ENCODE peak calls at places on chromosome 20, in six cellular contexts. S is fibroblast of lung, H is aorta, F is mesendoderm, T is PC-9, K is mammary epithelial cell. D is an unnamed sample. For H3K4me1, the result is how much of the 10 kb centered on the place peaks cover.

GRCh38 chr20:59673998-59674445 is 69.7 kb downstream of the PHACTR3 start:
- DNase-seq in H (no peak), K (no peak), T (no peak), F (no peak), S (no peak), D (no peak)

GRCh38 chr20:23244916-23245552 is 105.6 kb upstream of the NXT1 start:
- DNase-seq in H (no peak), K (no peak), S (no peak), F (no peak), T (no peak), D (no peak)

GRCh38 chr20:40606660-40607059 is 82.4 kb downstream of the MAFB start:
- DNase-seq in S (no peak), F (peak), H (no peak), K (no peak), T (no peak), D (no peak)

GRCh38 chr20:63258826-63259225 is 4.6 kb upstream of the NKAIN4 start:
- DNase-seq in H (no peak), T (no peak), F (no peak), S (peak), K (no peak), D (no peak)

GRCh38 chr20:37564388-37565133 is 36.9 kb upstream of the BLCAP start:
- DNase-seq in T (peak), F (peak), H (no peak), K (peak), S (peak), D (peak)

GRCh38 chr20:12012241-12013222 is 94.8 kb downstream of the BTBD3 start:
- DNase-seq in H (no peak), S (peak), F (peak), T (peak), K (peak), D (no peak)

GRCh38 chr20:13355386-13355785 is 134.3 kb downstream of the ISM1 start:
- DNase-seq in S (no peak), K (peak), T (no peak), F (no peak), H (no peak), D (no peak)

GRCh38 chr20:4112490-4113420 is 97.4 kb upstream of the RNF24 start:
- DNase-seq in K (peak), H (peak), F (no peak), T (peak), S (peak), D (no peak)

GRCh38 chr20:62708591-62709536 is at the start of gene NTSR1:
- DNase-seq in S (no peak), K (peak), F (peak), T (no peak), H (no peak), D (no peak)

GRCh38 chr20:35981969-35982368 is 13.6 kb downstream of the CNBD2 start:
- DNase-seq in H (no peak), T (no peak), S (no peak), F (no peak), K (no peak), D (no peak)

GRCh38 chr20:21203036-21203656 is 77.3 kb downstream of the KIZ start:
- DNase-seq in F (no peak), S (no peak), H (no peak), T (no peak), K (no peak), D (no peak)

GRCh38 chr20:5863040-5863811 is 87.1 kb downstream of the TRMT6 start:
- DNase-seq in S (peak), K (peak), H (no peak), T (no peak), F (no peak), D (no peak)

GRCh38 chr20:49669601-49670189 is 44.0 kb downstream of the B4GALT5 start:
- DNase-seq in S (no peak), F (no peak), H (no peak), T (no peak), K (no peak), D (no peak)

GRCh38 chr20:62603907-62604785 is 38.2 kb upstream of the SLCO4A1 start:
- DNase-seq in T (no peak), K (no peak), S (no peak), H (no peak), F (no peak), D (no peak)

GRCh38 chr20:12596863-12597262 is 411.9 kb upstream of the SPTLC3 start:
- DNase-seq in T (no peak), S (no peak), H (no peak), K (no peak), F (no peak), D (no peak)

GRCh38 chr20:9130407-9130995 is 61.6 kb downstream of the PLCB4 start:
- DNase-seq in T (no peak), S (peak), H (no peak), K (no peak), F (no peak), D (no peak)

GRCh38 chr20:24781061-24781980 is 167.7 kb upstream of the CST7 start:
- DNase-seq in T (peak), S (peak), K (peak), F (peak), H (no peak), D (no peak)

GRCh38 chr20:19008497-19008896 is 194.9 kb downstream of the SCP2D1 start:
- DNase-seq in T (no peak), S (no peak), F (no peak), K (no peak), H (no peak), D (no peak)

GRCh38 chr20:16864958-16865357 is 116.8 kb downstream of the OTOR start:
- DNase-seq in F (peak), K (no peak), S (no peak), T (no peak), H (no peak), D (no peak)
- H3K27ac ChIP-seq in F (no peak), K (no peak), S (no peak), T (no peak), H (no peak), D (no peak)

GRCh38 chr20:16654858-16655257 is 75.0 kb upstream of the SNRPB2 start:
- DNase-seq in T (no peak), K (no peak), H (no peak), S (no peak), F (no peak), D (no peak)
- H3K4me1 ChIP-seq in T (under half), K (under half), H (under half), S (under half), F (under half), D (under half)

GRCh38 chr20:2207770-2208097 is 88.1 kb upstream of the TGM3 start:
- DNase-seq in S (no peak), K (no peak), H (no peak), T (no peak), F (no peak), D (no peak)
- H3K27ac ChIP-seq in S (no peak), K (no peak), H (no peak), T (no peak), F (no peak), D (no peak)

GRCh38 chr20:46311719-46312074 is 3.4 kb upstream of the CDH22 start:
- DNase-seq in T (no peak), S (no peak), F (no peak), K (no peak), H (no peak), D (no peak)
- H3K4me1 ChIP-seq in T (under half), S (under half), F (under half), K (under half), H (under half), D (under half)

GRCh38 chr20:58605292-58606065 is 45.6 kb upstream of the STX16 start:
- DNase-seq in H (peak), T (no peak), K (no peak), S (no peak), F (no peak), D (no peak)

GRCh38 chr20:58606184-58606583 is 44.9 kb upstream of the STX16 start:
- DNase-seq in K (no peak), F (no peak), S (no peak), T (no peak), H (no peak), D (no peak)

GRCh38 chr20:58604410-58604881 is 46.6 kb upstream of the STX16 start:
- DNase-seq in F (no peak), H (peak), S (no peak), T (no peak), K (no peak), D (no peak)

GRCh38 chr20:58602124-58602523 is 49.0 kb upstream of the STX16 start:
- DNase-seq in T (no peak), S (no peak), K (no peak), F (no peak), H (no peak), D (no peak)

DNA sequence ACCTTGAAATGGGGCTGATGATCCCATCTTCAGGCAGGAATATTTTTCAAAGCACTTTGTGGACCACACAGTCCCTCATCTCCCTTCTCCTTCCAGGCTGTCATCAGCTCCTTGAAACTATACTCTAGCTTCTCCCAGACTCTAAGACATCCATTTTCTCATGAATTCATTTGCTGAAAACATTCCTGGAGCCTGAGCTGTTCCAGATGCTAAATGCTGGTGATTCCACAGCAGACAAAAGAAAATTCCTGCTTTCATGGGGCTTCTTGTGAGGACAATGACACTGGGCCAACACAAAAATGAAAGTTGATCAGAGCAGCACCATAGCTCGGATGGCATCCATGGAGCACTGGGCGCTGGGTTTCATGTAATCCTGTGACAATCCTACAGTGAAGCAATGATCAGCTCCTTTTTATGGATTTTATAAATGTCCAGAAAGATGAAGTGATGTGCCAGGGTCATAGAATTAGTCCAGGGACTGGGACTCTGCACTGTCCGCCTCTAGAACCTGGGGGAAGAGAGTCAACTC is 47.4 kb upstream of the STX16 start:
- DNase-seq in K (no peak), S (no peak), T (no peak), H (peak), F (peak), D (no peak)
- H3K27ac ChIP-seq in K (no peak), S (no peak), T (no peak), H (no peak), F (no peak), D (no peak)

DNA sequence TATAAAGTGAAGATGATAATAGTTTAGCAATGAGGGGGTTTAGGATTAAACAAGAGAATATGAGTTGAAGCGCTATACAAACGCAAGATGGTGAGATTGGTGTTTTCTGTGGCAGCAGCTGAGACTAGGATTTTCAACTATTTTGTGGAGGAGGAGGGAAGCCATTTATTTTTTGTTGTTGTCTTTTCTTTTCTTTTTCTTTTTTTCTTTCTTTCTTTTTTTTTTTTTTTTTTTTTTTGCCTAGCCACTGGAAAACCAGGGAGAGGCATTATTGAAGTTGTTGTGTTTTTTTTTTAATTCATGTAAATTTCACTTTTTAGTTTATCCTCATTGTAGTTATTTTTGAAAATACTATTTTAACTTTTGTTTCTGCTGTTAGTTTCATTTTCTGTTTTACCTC is 15.9 kb downstream of the PARD6B start:
- DNase-seq in K (no peak), T (no peak), H (no peak), F (no peak), S (no peak), D (no peak)
- H3K4me1 ChIP-seq in K (under half), T (half or more), H (under half), F (under half), S (under half), D (under half)

GRCh38 chr20:51955756-51956155 is 153.4 kb upstream of the SALL4 start:
- DNase-seq in S (peak), F (no peak), T (no peak), K (no peak), H (no peak), D (no peak)

GRCh38 chr20:51958099-51958498 is 155.8 kb upstream of the SALL4 start:
- DNase-seq in F (no peak), H (no peak), K (no peak), S (no peak), T (no peak), D (no peak)

GRCh38 chr20:51958636-51959542 is 156.6 kb upstream of the SALL4 start:
- DNase-seq in K (no peak), S (peak), H (no peak), T (no peak), F (peak), D (no peak)

GRCh38 chr20:51961964-51962761 is 159.8 kb upstream of the SALL4 start:
- DNase-seq in F (no peak), T (no peak), H (no peak), S (peak), K (no peak), D (no peak)

GRCh38 chr20:51960004-51960403 is 157.7 kb upstream of the SALL4 start:
- DNase-seq in S (no peak), T (no peak), F (no peak), H (no peak), K (no peak), D (no peak)
- H3K27ac ChIP-seq in S (no peak), T (no peak), F (no peak), H (no peak), K (no peak), D (no peak)

D was measured in CD8-positive, alpha-beta T cell.